ENCODE peak calls at places on chromosomes 6 and 20, in four cellular contexts. D is HepG2, O is GM12878, B is H1. Y is an unnamed sample.
A peak's percentile ranks its signal among the peaks of the same experiment; 100 is the strongest.

GRCh38 chr20:53154540-53154939 is 182.4 kb downstream of the TSHZ2 start:
- DNase-seq in B (no peak), D (no peak), O (no peak), Y (no peak)

GRCh38 chr6:166595061-166595780 is 8.7 kb upstream of the RAMACL start:
- DNase-seq in D (no peak), B (no peak), O (no peak), Y (no peak)

GRCh38 chr20:37714973-37715657 is 21.3 kb downstream of the CTNNBL1 start:
- DNase-seq in D (no peak), B (no peak), O (no peak), Y (no peak)

GRCh38 chr20:37366749-37367148 is 20.8 kb downstream of the SRC start:
- DNase-seq in O (no peak), B (no peak), D (no peak), Y (no peak)

GRCh38 chr6:113598786-113599185 is 258.4 kb upstream of the MARCKS start:
- DNase-seq in D (no peak), O (no peak), B (no peak), Y (no peak)

GRCh38 chr6:37830225-37830624 is 10.7 kb downstream of the ZFAND3 start:
- DNase-seq in O (no peak), D (no peak), B (no peak), Y (no peak)

GRCh38 chr6:146191166-146191565 is 162.3 kb downstream of the GRM1 start:
- DNase-seq in D (no peak), B (no peak), O (no peak), Y (no peak)

GRCh38 chr6:131250121-131250520 is 114.9 kb downstream of the AKAP7 start:
- DNase-seq in O (peak; percentile 1), D (no peak), B (peak; percentile 54), Y (no peak)

GRCh38 chr20:50187403-50188051 is 3.1 kb upstream of the CEBPB start:
- DNase-seq in D (peak; percentile 77), O (no peak), B (no peak), Y (peak; percentile 73)

GRCh38 chr6:139341060-139341459 is 33.4 kb downstream of the CITED2 start:
- DNase-seq in B (no peak), O (no peak), D (no peak), Y (no peak)

GRCh38 chr6:140858381-140858971 is 1274.2 kb upstream of the GJE1 start:
- DNase-seq in D (no peak), O (no peak), B (no peak), Y (no peak)

GRCh38 chr6:3382399-3383279 is 74.2 kb downstream of the SLC22A23 start:
- DNase-seq in O (no peak), B (no peak), D (peak; percentile 94), Y (no peak)

GRCh38 chr6:148535976-148536375 is 193.3 kb downstream of the SASH1 start:
- DNase-seq in O (no peak), D (no peak), B (no peak), Y (no peak)

GRCh38 chr6:44067760-44068139 is 59.5 kb downstream of the MRPL14 start:
- DNase-seq in O (no peak), D (no peak), B (no peak), Y (no peak)

GRCh38 chr6:127164009-127164408 is 45.5 kb downstream of the RSPO3 start:
- DNase-seq in B (no peak), O (no peak), D (no peak), Y (no peak)

GRCh38 chr20:20894753-20895152 is 182.3 kb upstream of the RALGAPA2 start:
- DNase-seq in B (no peak), D (no peak), O (no peak), Y (no peak)

GRCh38 chr6:15389759-15390723 is 144.2 kb downstream of the JARID2 start:
- DNase-seq in B (no peak), D (peak; percentile 60), O (peak; percentile 52), Y (peak; percentile 76)

GRCh38 chr6:43496370-43497128 is 13.6 kb downstream of the LRRC73 start:
- DNase-seq in B (peak; percentile 72), O (no peak), D (peak; percentile 80), Y (peak; percentile 87)

GRCh38 chr6:53979468-53980067 is 131.7 kb upstream of the MLIP start:
- DNase-seq in B (no peak), O (no peak), D (peak; percentile 43), Y (peak; percentile 29)

GRCh38 chr6:13469688-13470087 is 17.7 kb downstream of the GFOD1 start:
- DNase-seq in B (no peak), O (no peak), D (no peak), Y (no peak)

GRCh38 chr6:13466304-13467215 is 20.8 kb downstream of the GFOD1 start:
- DNase-seq in B (no peak), O (no peak), D (no peak), Y (no peak)

GRCh38 chr6:13467216-13467600 is 20.2 kb downstream of the GFOD1 start:
- DNase-seq in O (no peak), B (no peak), D (no peak), Y (no peak)

GRCh38 chr6:13470240-13471140 is 16.9 kb downstream of the GFOD1 start:
- DNase-seq in O (no peak), D (no peak), B (no peak), Y (no peak)

DNA sequence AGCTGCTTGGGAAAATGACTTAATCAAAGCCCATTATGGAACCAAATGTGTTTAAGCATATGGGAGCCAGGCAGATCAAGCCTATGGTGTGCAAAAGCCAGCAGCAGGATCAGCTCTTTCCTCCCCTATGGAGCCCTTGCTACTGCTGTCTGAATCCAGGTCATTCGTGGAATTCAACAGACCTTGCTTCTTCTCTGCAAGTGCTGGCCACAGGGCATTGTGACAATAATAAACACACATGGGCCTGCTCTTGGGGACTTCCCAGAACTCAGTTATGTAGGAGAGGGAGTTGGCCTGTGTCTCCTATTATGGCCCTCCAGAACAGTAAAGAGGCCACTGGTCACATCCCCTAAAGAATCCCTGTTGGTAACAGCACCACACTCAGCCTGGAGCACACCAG is 18.6 kb downstream of the GFOD1 start:
- DNase-seq in B (no peak), D (no peak), O (no peak), Y (no peak)
- TF ChIP-seq KDM1A in B (no peak), D (no peak), O (no peak), Y (no peak)

GRCh38 chr20:62485062-62485700 is 9.4 kb upstream of the GATA5 start:
- DNase-seq in O (no peak), D (no peak), B (no peak), Y (peak; percentile 85)

GRCh38 chr20:62486431-62486954 is 10.7 kb upstream of the GATA5 start:
- DNase-seq in O (no peak), D (no peak), B (no peak), Y (no peak)

GRCh38 chr20:62484478-62484877 is 8.7 kb upstream of the GATA5 start:
- DNase-seq in B (no peak), O (no peak), D (no peak), Y (no peak)

GRCh38 chr20:62487125-62487524 is 11.3 kb upstream of the GATA5 start:
- DNase-seq in D (no peak), O (no peak), B (no peak), Y (no peak)

GRCh38 chr20:62485701-62486089 is 9.9 kb upstream of the GATA5 start:
- DNase-seq in D (no peak), B (no peak), O (no peak), Y (no peak)
- H3K27me3 ChIP-seq in D (peaks cover 92% of the 10 kb centered on the region), B (peaks cover 49% of the 10 kb centered on the region), O (peaks cover 21% of the 10 kb centered on the region), Y (peaks cover 11% of the 10 kb centered on the region)

DNA sequence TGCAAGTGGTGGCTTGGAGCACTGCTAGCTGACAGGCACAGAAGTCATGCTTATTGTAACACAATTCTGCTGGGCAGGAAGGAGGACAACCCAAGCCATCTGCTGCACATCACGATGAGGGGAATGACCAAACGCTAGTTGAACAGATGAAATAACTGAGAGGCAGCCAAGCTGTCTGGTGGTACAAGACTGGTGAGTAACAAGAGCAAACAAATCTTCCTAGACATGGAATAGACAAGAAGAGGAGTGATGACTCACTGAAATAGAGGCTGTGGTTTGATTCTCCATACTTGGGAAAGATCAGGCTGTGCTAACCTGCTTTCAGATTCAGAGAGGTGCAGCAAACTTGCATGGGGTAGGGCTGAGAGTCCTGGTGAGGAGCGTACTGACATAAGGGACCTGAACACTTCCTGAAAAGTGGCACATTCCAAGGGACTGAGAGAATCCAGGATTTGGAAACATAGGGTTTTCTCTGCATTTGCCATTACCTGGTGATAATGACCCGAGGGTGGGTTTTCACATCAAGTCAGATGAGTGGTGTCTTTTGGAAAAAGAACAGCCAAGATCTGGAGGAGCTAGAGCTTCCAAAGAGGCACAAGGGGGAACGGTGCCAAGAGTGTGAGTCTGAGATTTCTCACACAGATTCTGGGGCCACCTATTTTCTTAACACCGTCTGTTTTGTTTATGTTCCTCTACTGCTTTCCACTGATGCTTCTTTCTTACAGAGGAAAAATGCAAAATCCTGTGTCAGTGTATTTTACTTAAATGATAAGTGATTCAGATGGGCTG is 60.0 kb downstream of the PRL start:
- DNase-seq in D (no peak), B (no peak), O (no peak), Y (no peak)
- TF ChIP-seq KDM1A in D (no peak), B (no peak), O (no peak), Y (no peak)

DNA sequence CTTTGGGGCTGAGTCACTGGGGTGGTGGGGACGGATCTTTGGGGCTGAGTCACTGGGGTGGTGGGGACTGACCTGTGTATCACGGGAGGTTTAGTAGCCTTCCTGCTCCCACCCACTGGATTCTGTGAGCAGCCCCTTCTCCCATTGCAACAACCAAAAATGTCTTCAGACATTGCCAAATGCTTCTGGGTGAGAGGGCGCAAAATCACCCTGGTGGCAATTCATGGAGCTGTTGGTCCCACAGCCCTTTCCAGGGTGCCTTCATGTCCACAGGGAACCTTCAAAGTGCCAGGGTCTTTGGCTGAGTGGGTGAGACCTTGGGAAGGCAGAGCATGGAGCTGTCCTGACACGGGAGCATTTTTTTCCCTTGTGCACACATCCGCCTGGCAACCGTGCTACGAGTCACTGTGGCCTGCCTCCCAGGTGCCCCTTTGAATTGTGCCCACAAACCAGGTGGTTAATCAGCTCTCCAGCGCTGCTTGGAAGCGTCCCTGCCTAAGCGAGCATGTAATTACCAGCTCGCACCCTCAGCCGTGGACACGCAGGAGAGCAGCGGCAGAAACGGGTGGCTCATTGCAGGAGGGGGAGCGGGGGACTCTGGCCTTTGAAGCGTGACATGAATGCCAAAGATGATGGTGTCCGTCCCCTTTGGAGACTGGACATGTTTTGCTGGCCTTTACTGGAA is 27.4 kb upstream of the APCDD1L start:
- DNase-seq in D (no peak), B (peak; percentile 40), O (no peak), Y (peak; percentile 33)
- H3K27me3 ChIP-seq in D (peaks cover 56% of the 10 kb centered on the region), B (no peaks in the 10 kb centered on the region), O (no peaks in the 10 kb centered on the region), Y (peaks cover 18% of the 10 kb centered on the region)

DNA sequence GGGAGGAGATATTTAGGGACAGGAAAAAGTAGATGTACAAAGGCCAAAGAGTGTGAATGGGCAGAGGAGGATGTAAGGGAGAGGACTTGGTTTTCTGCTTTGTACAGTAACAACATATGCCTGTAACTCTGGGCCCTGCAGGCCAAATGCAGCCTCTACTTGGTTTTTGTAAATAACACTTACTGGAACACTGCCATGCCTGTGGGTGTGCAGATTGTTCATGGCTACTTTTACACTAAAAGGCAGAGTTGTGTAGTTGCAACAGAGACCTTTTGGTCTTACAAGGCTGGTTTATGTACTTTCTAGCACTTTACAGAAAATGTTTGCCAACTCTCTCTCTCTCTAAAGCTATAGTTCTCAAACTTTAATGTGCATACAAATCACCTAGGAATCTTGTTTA is 157.1 kb downstream of the PHACTR1 start:
- DNase-seq in O (no peak), D (no peak), B (no peak), Y (no peak)
- TF ChIP-seq KDM1A in O (no peak), D (no peak), B (no peak), Y (no peak)